ENCODE peak calls at places on chromosomes 6 and 20, in five cellular contexts. I, W, V, Z and D are unnamed samples.

GRCh38 chr20:48760403-48760889 is 67.4 kb downstream of the PREX1 start:
- DNase-seq in I (no peak), W (peak), V (peak), Z (peak), D (peak)

GRCh38 chr6:12761376-12762115 is 45.0 kb downstream of the PHACTR1 start:
- DNase-seq in I (no peak), W (peak), V (no peak), Z (peak), D (peak)

GRCh38 chr20:62426678-62427077 is 661 bp downstream of the RBBP8NL start:
- DNase-seq in I (peak), W (no peak), V (no peak), Z (no peak), D (no peak)

GRCh38 chr6:13920584-13920983 is 4.2 kb upstream of the RNF182 start:
- DNase-seq in I (no peak), W (no peak), V (no peak), Z (no peak), D (no peak)

GRCh38 chr6:82645536-82646230 is 282.1 kb downstream of the TPBG start:
- DNase-seq in I (no peak), W (no peak), V (no peak), Z (no peak), D (no peak)

GRCh38 chr20:32045999-32046398 is 6.0 kb upstream of the HCK start:
- DNase-seq in I (peak), W (no peak), V (no peak), Z (no peak), D (no peak)

GRCh38 chr20:57092112-57092899 is 174.1 kb downstream of the BMP7 start:
- DNase-seq in I (peak), W (peak), V (peak), Z (peak), D (peak)

GRCh38 chr6:136525586-136526195 is 24.5 kb downstream of the MAP7 start:
- DNase-seq in I (no peak), W (no peak), V (no peak), Z (no peak), D (peak)

GRCh38 chr20:43507150-43508080 is at the start of gene L3MBTL1:
- DNase-seq in I (no peak), W (peak), V (peak), Z (peak), D (peak)

GRCh38 chr20:54292186-54292585 is 84.3 kb downstream of the PFDN4 start:
- DNase-seq in I (no peak), W (peak), V (no peak), Z (peak), D (peak)

GRCh38 chr6:39790772-39791171 is 1.4 kb upstream of the DAAM2 start:
- DNase-seq in I (no peak), W (peak), V (no peak), Z (no peak), D (no peak)

GRCh38 chr6:84897874-84898635 is 133.7 kb upstream of the TBX18 start:
- DNase-seq in I (no peak), W (peak), V (no peak), Z (peak), D (peak)

GRCh38 chr20:33770005-33770404 is 38.2 kb downstream of the ZNF341 start:
- DNase-seq in I (no peak), W (no peak), V (no peak), Z (no peak), D (no peak)

GRCh38 chr20:50870572-50871161 is 60.6 kb downstream of the ADNP start:
- DNase-seq in I (peak), W (no peak), V (peak), Z (no peak), D (no peak)

GRCh38 chr6:127550403-127550802 is 26.6 kb upstream of the C6orf58 start:
- DNase-seq in I (no peak), W (peak), V (no peak), Z (peak), D (peak)

GRCh38 chr20:15220009-15220656 is 882.7 kb upstream of the FLRT3 start:
- DNase-seq in I (no peak), W (peak), V (no peak), Z (no peak), D (peak)

GRCh38 chr6:40344566-40345185 is 242.5 kb downstream of the LRFN2 start:
- DNase-seq in I (no peak), W (no peak), V (no peak), Z (no peak), D (no peak)

GRCh38 chr6:101776919-101777350 is 383.4 kb downstream of the GRIK2 start:
- DNase-seq in I (no peak), W (no peak), V (no peak), Z (no peak), D (no peak)

GRCh38 chr6:37110455-37111155 is 59.3 kb upstream of the PIM1 start:
- DNase-seq in I (no peak), W (peak), V (no peak), Z (no peak), D (no peak)

GRCh38 chr20:58441723-58442122 is 52.7 kb downstream of the VAPB start:
- DNase-seq in I (no peak), W (no peak), V (no peak), Z (no peak), D (no peak)

GRCh38 chr20:50746138-50746940 is 15.0 kb downstream of the PARD6B start:
- DNase-seq in I (peak), W (peak), V (no peak), Z (no peak), D (no peak)

GRCh38 chr20:63697868-63698545 is 1.6 kb downstream of the TNFRSF6B start:
- DNase-seq in I (peak), W (no peak), V (peak), Z (no peak), D (peak)

GRCh38 chr6:150813319-150813992 is 52.0 kb upstream of the MTHFD1L start:
- DNase-seq in I (no peak), W (peak), V (no peak), Z (peak), D (peak)

GRCh38 chr6:38353310-38354032 is 286.3 kb downstream of the BTBD9 start:
- DNase-seq in I (no peak), W (no peak), V (no peak), Z (no peak), D (no peak)

GRCh38 chr6:151068761-151069312 is 170.9 kb upstream of the AKAP12 start:
- DNase-seq in I (no peak), W (peak), V (no peak), Z (peak), D (no peak)

GRCh38 chr6:13234130-13234529 is 94.2 kb downstream of the TBC1D7 start:
- DNase-seq in I (no peak), W (no peak), V (no peak), Z (no peak), D (peak)

GRCh38 chr6:162973141-162973872 is 245.5 kb downstream of the PACRG start:
- DNase-seq in I (no peak), W (no peak), V (no peak), Z (no peak), D (no peak)

GRCh38 chr20:43446361-43446879 is 11.3 kb upstream of the SRSF6 start:
- DNase-seq in I (peak), W (peak), V (peak), Z (no peak), D (peak)

GRCh38 chr20:63977392-63978276 is 1.8 kb downstream of the SAMD10 start:
- DNase-seq in I (peak), W (peak), V (peak), Z (peak), D (peak)

GRCh38 chr6:15423286-15423957 is 177.6 kb downstream of the JARID2 start:
- DNase-seq in I (no peak), W (peak), V (no peak), Z (no peak), D (peak)

GRCh38 chr6:53494076-53494475 is 50.8 kb downstream of the GCLC start:
- DNase-seq in I (no peak), W (peak), V (no peak), Z (peak), D (peak)

GRCh38 chr6:96794980-96795379 is 42.3 kb downstream of the GPR63 start:
- DNase-seq in I (no peak), W (no peak), V (no peak), Z (peak), D (no peak)

GRCh38 chr20:50409495-50409894 is 100.7 kb upstream of the PTPN1 start:
- DNase-seq in I (no peak), W (peak), V (no peak), Z (peak), D (no peak)

GRCh38 chr6:135358251-135358821 is 139.2 kb downstream of the AHI1 start:
- DNase-seq in I (no peak), W (peak), V (no peak), Z (peak), D (peak)

GRCh38 chr6:1704711-1705110 is 95.0 kb downstream of the FOXC1 start:
- DNase-seq in I (no peak), W (no peak), V (no peak), Z (no peak), D (peak)

GRCh38 chr6:113184291-113184690 is 672.9 kb upstream of the MARCKS start:
- DNase-seq in I (no peak), W (peak), V (no peak), Z (peak), D (no peak)

GRCh38 chr6:73343164-73343563 is 10.9 kb downstream of the DPPA5 start:
- DNase-seq in I (no peak), W (no peak), V (no peak), Z (no peak), D (no peak)

GRCh38 chr20:23049201-23049932 is at the start of gene THBD:
- DNase-seq in I (no peak), W (peak), V (peak), Z (peak), D (peak)
- H3K4me3 ChIP-seq in I (peak), W (peak), V (peak), Z (peak), D (peak)

GRCh38 chr6:28863607-28864320 is 60.0 kb downstream of the TRIM27 start:
- DNase-seq in I (peak), W (peak), V (peak), Z (peak), D (peak)
- TF ChIP-seq CTCF in I (no peak), W (no peak), V (no peak), Z (no peak), D (peak)

GRCh38 chr6:118709859-118710350 is 58.5 kb upstream of the CEP85L start:
- DNase-seq in I (no peak), W (peak), V (peak), Z (no peak), D (peak)
- H3K4me3 ChIP-seq in I (no peak), W (peak), V (peak), Z (peak), D (no peak)

DNA sequence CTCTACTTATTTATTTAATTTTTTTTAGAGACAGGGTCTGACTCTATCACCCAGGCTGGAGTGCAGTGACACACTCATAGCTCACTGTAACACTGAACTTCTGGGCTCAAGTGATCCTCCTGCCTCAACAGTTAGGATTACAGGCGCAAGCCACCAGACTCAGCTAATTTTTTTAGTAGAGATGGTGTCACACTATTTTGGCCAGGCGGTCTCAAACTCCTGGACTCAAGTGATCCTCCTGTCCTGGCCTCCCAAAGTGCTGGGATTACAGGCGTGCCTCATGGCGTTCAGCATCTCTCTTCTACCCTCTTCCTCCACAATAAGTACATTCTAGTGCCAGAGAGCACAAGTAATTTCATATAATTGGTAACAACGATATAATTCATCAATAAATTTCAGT is 5.5 kb downstream of the SSR1 start:
- DNase-seq in I (no peak), W (no peak), V (no peak), Z (no peak), D (no peak)
- TF ChIP-seq CTCF in I (no peak), W (no peak), V (no peak), Z (no peak), D (no peak)

GRCh38 chr6:56689663-56690062 is 47.0 kb upstream of the DST start:
- DNase-seq in I (no peak), W (no peak), V (no peak), Z (no peak), D (no peak)
- H3K4me3 ChIP-seq in I (no peak), W (no peak), V (no peak), Z (peak), D (no peak)

DNA sequence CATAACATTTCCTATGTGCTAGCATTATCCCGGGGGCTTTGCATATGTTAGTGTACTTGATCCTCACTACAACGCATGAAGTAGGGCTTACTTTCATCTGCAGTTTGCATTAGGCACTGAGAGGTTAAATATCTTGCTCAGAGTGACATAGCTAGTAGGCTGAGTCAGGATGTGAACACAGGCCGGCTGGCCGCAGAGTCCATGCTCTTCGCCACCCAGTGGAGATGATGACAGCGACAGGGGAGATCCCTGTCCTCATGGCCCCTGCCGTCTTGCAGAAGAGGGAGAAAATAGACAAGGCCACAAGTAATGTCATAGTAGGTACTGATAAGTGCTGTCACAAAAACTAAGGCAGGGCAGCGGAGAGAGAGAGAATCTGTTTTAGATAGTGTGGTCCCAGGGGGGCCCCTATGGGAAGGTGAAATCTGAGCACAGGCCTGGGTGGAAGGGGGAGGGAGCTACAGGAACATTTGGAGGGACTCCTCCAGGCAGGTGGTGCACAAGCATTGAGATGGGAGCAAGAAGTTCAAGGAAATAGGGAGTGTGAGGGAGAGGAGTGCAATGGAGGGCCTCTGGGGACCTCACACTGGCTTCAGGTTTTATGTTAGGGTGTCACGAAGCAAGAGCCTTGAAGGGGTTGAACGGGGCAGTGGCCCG is 46.8 kb downstream of the LYRM4 start:
- DNase-seq in I (no peak), W (peak), V (no peak), Z (peak), D (no peak)
- TF ChIP-seq CTCF in I (no peak), W (peak), V (peak), Z (peak), D (no peak)

GRCh38 chr6:170135041-170135440 is 155.8 kb downstream of the DLL1 start:
- DNase-seq in I (no peak), W (no peak), V (peak), Z (no peak), D (no peak)
- H3K4me3 ChIP-seq in I (no peak), W (no peak), V (no peak), Z (no peak), D (no peak)